ENCODE peak calls at places on chromosomes 13 and 19, in seven cellular contexts. C is brain microvascular endothelial cell, T is hepatocyte, U is WERI-Rb-1, K is right cardiac atrium, G is thyroid gland, E is A549. H is an unnamed sample.

GRCh38 chr13:24502567-24503375 is 9.8 kb downstream of the PARP4 start:
- DNase-seq in C (peak), T (peak), U (no peak), K (peak), G (peak), E (peak), H (no peak)

GRCh38 chr19:15863272-15863671 is 34.6 kb downstream of the CYP4F2 start:
- DNase-seq in C (no peak), T (no peak), U (no peak), K (no peak), G (no peak), E (no peak), H (no peak)

GRCh38 chr13:94520001-94520400 is 40.5 kb upstream of the DCT start:
- DNase-seq in C (no peak), T (no peak), U (no peak), K (no peak), G (no peak), E (no peak), H (no peak)

GRCh38 chr19:48271531-48272151 is 1.8 kb downstream of the ZNF114 start:
- DNase-seq in C (peak), T (peak), U (no peak), K (peak), G (peak), E (peak), H (no peak)

GRCh38 chr13:106507560-106508274 is 27.7 kb downstream of the EFNB2 start:
- DNase-seq in C (peak), T (peak), U (no peak), K (no peak), G (no peak), E (peak), H (no peak)

GRCh38 chr19:10416380-10417257 is 3.7 kb upstream of the PDE4A start:
- DNase-seq in C (peak), T (peak), U (peak), K (peak), G (peak), E (peak), H (peak)

GRCh38 chr13:39956036-39956435 is 300.6 kb downstream of the COG6 start:
- DNase-seq in C (no peak), T (no peak), U (no peak), K (no peak), G (no peak), E (no peak), H (no peak)

GRCh38 chr13:113176292-113176691 is 17.8 kb downstream of the PROZ start:
- DNase-seq in C (no peak), T (no peak), U (no peak), K (no peak), G (no peak), E (no peak), H (no peak)

GRCh38 chr19:29823581-29824330 is 12.0 kb downstream of the CCNE1 start:
- DNase-seq in C (no peak), T (no peak), U (no peak), K (no peak), G (no peak), E (no peak), H (no peak)

GRCh38 chr13:114100446-114101320 is 31.7 kb downstream of the RASA3 start:
- DNase-seq in C (no peak), T (no peak), U (peak), K (peak), G (no peak), E (no peak), H (no peak)

GRCh38 chr19:12628040-12629022 is 17.6 kb downstream of the ZNF791 start:
- DNase-seq in C (peak), T (no peak), U (no peak), K (no peak), G (no peak), E (peak), H (no peak)

GRCh38 chr13:47408546-47409319 is 511.9 kb upstream of the HTR2A start:
- DNase-seq in C (no peak), T (no peak), U (no peak), K (no peak), G (no peak), E (peak), H (no peak)

GRCh38 chr13:46530084-46530935 is 22.7 kb upstream of the LRCH1 start:
- DNase-seq in C (no peak), T (no peak), U (no peak), K (no peak), G (no peak), E (peak), H (no peak)

GRCh38 chr13:40781717-40782116 is 7.7 kb upstream of the SLC25A15 start:
- DNase-seq in C (no peak), T (no peak), U (no peak), K (no peak), G (no peak), E (no peak), H (no peak)

GRCh38 chr13:113082198-113083021 is 23.2 kb upstream of the F7 start:
- DNase-seq in C (no peak), T (no peak), U (no peak), K (peak), G (no peak), E (no peak), H (no peak)

GRCh38 chr19:48249502-48250014 is 6.2 kb downstream of the CARD8 start:
- DNase-seq in C (no peak), T (no peak), U (no peak), K (peak), G (peak), E (no peak), H (peak)

GRCh38 chr13:76723551-76724232 is 162.5 kb downstream of the KCTD12 start:
- DNase-seq in C (peak), T (peak), U (no peak), K (no peak), G (no peak), E (no peak), H (peak)

GRCh38 chr19:18751571-18751970 is 39.5 kb downstream of the COMP start:
- DNase-seq in C (no peak), T (no peak), U (no peak), K (no peak), G (no peak), E (no peak), H (no peak)

GRCh38 chr13:25291691-25292090 is 4.4 kb upstream of the MTMR6 start:
- DNase-seq in C (no peak), T (no peak), U (peak), K (no peak), G (no peak), E (no peak), H (no peak)

DNA sequence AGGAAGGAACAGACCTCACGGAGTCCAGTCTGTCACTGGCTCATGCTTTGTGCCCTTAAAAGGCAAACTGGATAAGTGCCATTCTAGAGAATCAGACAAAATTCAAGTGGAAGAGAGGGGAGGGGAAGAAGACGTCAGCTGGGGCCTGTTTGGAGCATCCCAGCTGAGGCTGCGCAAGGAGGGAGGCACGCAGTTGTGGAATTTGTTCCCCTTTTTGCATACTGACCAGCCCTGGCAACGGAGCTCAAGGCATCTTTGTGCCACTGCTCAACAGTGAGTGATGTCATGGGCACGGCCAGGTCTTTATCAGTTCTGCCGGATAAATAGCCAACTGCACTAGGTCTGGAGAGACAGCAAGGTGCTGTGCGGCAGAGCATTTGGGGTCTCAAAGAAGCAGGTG is at the start of gene GPR42:
- DNase-seq in C (no peak), T (no peak), U (no peak), K (no peak), G (no peak), E (no peak), H (no peak)
- H3K27ac ChIP-seq in C (no peak), T (no peak), U (no peak), K (no peak), G (no peak), E (no peak), H (no peak)

GRCh38 chr19:40190891-40191835 is at the start of gene MAP3K10:
- DNase-seq in C (peak), T (peak), U (peak), K (peak), G (peak), E (peak), H (peak)
- H3K27ac ChIP-seq in C (peak), T (peak), U (peak), K (peak), G (peak), E (peak), H (peak)

DNA sequence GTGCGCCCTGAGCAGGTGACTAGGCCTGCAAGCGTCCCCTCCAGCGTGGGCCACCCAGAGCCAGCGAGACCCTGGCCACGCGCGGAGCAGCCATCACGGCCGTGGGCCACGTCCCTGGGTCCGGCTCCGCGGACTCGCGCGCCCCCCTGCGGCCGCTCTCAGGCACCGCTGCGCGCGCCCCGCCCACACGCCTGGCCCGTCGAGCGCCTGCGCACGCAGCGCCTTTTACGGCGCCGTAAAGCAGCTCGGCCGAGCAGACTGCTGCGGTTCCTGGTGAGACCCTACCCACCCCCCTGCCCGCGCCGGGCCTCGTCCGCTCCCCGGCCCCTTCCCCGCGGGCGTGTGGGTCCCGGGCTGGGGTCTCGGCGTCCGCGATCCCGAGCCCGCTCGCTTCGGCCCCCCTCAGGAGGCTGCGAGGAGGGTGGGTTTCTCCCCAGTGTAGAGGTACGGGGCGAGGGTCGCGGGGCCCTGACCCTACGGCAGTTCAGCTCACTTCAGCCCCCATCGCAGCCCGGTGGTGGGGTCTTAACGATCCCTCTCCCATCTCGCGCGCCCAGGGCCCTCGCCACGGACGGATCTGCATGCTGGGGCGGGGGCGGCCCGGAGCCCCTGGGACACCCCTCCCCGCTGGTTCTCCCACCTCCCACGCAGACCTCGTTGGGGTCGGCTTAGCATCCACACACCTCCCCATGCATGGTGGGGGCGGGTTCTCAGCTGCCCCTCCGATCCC is at the start of gene TRAPPC5:
- DNase-seq in C (peak), T (peak), U (peak), K (peak), G (peak), E (peak), H (peak)
- H3K27ac ChIP-seq in C (peak), T (peak), U (peak), K (peak), G (peak), E (peak), H (peak)

GRCh38 chr13:51646041-51646670 is 61.9 kb downstream of the WDFY2 start:
- DNase-seq in C (no peak), T (no peak), U (no peak), K (no peak), G (no peak), E (no peak), H (no peak)
- H3K27ac ChIP-seq in C (peak), T (no peak), U (no peak), K (peak), G (no peak), E (peak), H (peak)

GRCh38 chr13:97234236-97234635 is 12.1 kb downstream of the MBNL2 start:
- DNase-seq in C (no peak), T (peak), U (no peak), K (peak), G (no peak), E (no peak), H (no peak)

GRCh38 chr13:97233499-97233898 is 11.4 kb downstream of the MBNL2 start:
- DNase-seq in C (no peak), T (peak), U (no peak), K (no peak), G (no peak), E (no peak), H (no peak)

GRCh38 chr13:97231118-97231831 is 9.1 kb downstream of the MBNL2 start:
- DNase-seq in C (no peak), T (peak), U (no peak), K (peak), G (no peak), E (no peak), H (no peak)

GRCh38 chr13:97229699-97230098 is 7.6 kb downstream of the MBNL2 start:
- DNase-seq in C (no peak), T (no peak), U (no peak), K (no peak), G (no peak), E (no peak), H (no peak)

DNA sequence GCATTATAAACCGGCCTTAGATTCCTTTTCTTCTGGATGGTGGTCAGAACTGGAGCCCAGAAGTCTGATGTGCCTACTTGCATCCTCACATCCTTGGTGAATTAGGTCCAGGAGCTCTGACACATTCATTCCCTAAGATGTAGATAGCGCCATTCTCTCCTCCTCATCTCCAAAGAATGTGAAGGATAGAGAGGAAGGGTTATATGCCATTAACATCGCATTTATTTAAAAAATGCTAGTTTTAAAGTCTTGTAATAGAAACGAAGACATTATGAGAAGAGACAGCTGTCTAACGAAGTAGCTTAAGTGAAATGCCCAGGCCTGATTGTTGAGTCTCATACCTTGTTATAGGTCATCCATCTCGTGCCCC is 9.7 kb downstream of the MBNL2 start:
- DNase-seq in C (no peak), T (no peak), U (no peak), K (no peak), G (no peak), E (no peak), H (no peak)
- H3K27ac ChIP-seq in C (no peak), T (no peak), U (no peak), K (no peak), G (no peak), E (no peak), H (no peak)

DNA sequence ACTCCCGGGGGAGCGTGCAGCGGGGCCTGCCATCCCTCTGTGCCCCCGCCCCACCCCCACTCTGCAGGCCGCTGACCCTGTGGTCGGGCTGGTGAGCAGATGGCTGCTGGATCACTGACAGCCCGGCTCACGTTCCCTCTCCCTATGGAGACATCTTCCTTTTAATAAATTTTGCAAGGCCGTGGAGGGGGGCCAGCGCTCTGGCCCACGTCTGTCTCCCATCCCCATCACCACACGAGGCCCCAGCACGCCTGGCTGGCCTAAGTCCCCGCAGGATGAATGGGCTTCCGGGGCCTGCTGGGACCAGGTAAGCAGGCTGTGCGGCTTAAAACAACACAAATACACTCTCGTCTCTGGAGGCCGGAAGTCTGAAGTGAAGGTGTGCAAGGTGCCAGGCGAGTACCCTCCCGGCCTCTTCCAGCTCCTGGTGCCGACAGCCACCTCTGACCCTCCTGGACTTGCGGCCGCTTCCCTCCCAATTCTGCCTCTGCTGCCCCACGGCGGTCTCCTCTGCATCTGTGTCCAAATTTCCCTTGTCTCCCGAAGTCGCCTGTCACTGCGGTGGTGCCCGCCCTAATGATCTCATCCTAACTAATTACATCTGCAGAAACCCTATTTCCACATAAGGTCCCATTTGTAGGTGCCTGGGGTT is 8.3 kb upstream of the PTBP1 start:
- DNase-seq in C (no peak), T (no peak), U (peak), K (no peak), G (peak), E (no peak), H (no peak)
- H3K27ac ChIP-seq in C (no peak), T (peak), U (peak), K (peak), G (peak), E (peak), H (no peak)

GRCh38 chr13:51262501-51263211 is 40.5 kb downstream of the FAM124A start:
- DNase-seq in C (no peak), T (no peak), U (peak), K (no peak), G (no peak), E (no peak), H (no peak)

GRCh38 chr13:51259359-51259645 is 37.1 kb downstream of the FAM124A start:
- DNase-seq in C (no peak), T (no peak), U (no peak), K (no peak), G (no peak), E (no peak), H (no peak)

GRCh38 chr13:51260154-51260553 is 38.0 kb downstream of the FAM124A start:
- DNase-seq in C (no peak), T (no peak), U (no peak), K (no peak), G (no peak), E (no peak), H (no peak)

GRCh38 chr13:51258612-51259358 is 36.6 kb downstream of the FAM124A start:
- DNase-seq in C (peak), T (no peak), U (no peak), K (no peak), G (peak), E (no peak), H (no peak)

GRCh38 chr13:51261610-51262249 is 39.5 kb downstream of the FAM124A start:
- DNase-seq in C (no peak), T (no peak), U (no peak), K (no peak), G (no peak), E (no peak), H (no peak)
- H3K27ac ChIP-seq in C (no peak), T (no peak), U (no peak), K (peak), G (no peak), E (no peak), H (no peak)

GRCh38 chr19:4664642-4665041 is 5.5 kb downstream of the MYDGF start:
- DNase-seq in C (no peak), T (no peak), U (no peak), K (no peak), G (no peak), E (no peak), H (no peak)
- H3K27ac ChIP-seq in C (no peak), T (no peak), U (no peak), K (no peak), G (no peak), E (no peak), H (no peak)